ENCODE peak calls at places on chromosomes 13 and 19, in ten cellular contexts. L, C, W, O, D, B, H, Z, R and U are unnamed samples.

GRCh38 chr19:43618921-43619261 is 538 bp downstream of the ZNF428 start:
- DNase-seq in Z (no peak), R (peak), W (no peak), D (peak), B (peak), C (no peak), L (peak), O (no peak), H (no peak), U (no peak)

GRCh38 chr19:51784922-51785690 is 9.9 kb upstream of the FPR3 start:
- DNase-seq in C (peak), Z (peak), O (peak), W (peak), D (no peak), R (no peak), L (peak), H (peak), B (no peak), U (no peak)

GRCh38 chr13:110758195-110758594 is 44.7 kb downstream of the ING1 start:
- DNase-seq in L (no peak), O (peak), D (no peak), B (no peak), C (peak), H (no peak), Z (peak), W (no peak), R (no peak), U (no peak)

GRCh38 chr13:51255556-51255955 is 33.4 kb downstream of the FAM124A start:
- DNase-seq in C (no peak), O (no peak), W (no peak), Z (no peak), D (no peak), H (no peak), B (no peak), R (no peak), L (no peak), U (no peak)

GRCh38 chr13:75480691-75481175 is 1.2 kb downstream of the TBC1D4 start:
- DNase-seq in R (peak), D (peak), C (peak), Z (peak), B (peak), W (peak), O (peak), L (peak), H (peak), U (peak)

GRCh38 chr13:94700536-94700935 is 11.8 kb downstream of the SOX21 start:
- DNase-seq in C (no peak), Z (no peak), R (no peak), D (no peak), B (no peak), O (no peak), H (no peak), W (no peak), L (no peak), U (no peak)

GRCh38 chr19:28409859-28410258 is 803.1 kb downstream of the UQCRFS1 start:
- DNase-seq in W (no peak), R (no peak), O (no peak), C (no peak), B (no peak), Z (no peak), D (no peak), H (no peak), L (no peak), U (no peak)

GRCh38 chr19:10418281-10419199 is 1.8 kb upstream of the PDE4A start:
- DNase-seq in R (no peak), C (peak), L (no peak), Z (no peak), B (no peak), H (peak), D (no peak), W (no peak), O (no peak), U (peak)

GRCh38 chr13:83024955-83025594 is 857.2 kb downstream of the SLITRK1 start:
- DNase-seq in W (no peak), O (no peak), H (no peak), B (no peak), L (no peak), R (no peak), Z (peak), D (no peak), C (peak), U (no peak)

GRCh38 chr19:45045671-45046353 is 7.0 kb downstream of the CLASRP start:
- DNase-seq in C (no peak), H (no peak), Z (no peak), B (no peak), O (no peak), D (peak), W (no peak), R (peak), L (no peak), U (peak)

GRCh38 chr13:63774133-63774532 is 2358.5 kb upstream of the PCDH20 start:
- DNase-seq in R (no peak), D (no peak), W (no peak), L (no peak), O (no peak), C (no peak), B (no peak), Z (no peak), H (no peak), U (no peak)

GRCh38 chr13:112711528-112712265 is 21.9 kb downstream of the ATP11A start:
- DNase-seq in H (peak), L (peak), Z (peak), W (peak), B (peak), R (peak), D (peak), O (peak), C (peak), U (peak)

GRCh38 chr19:3224346-3225325 is at the start of gene CELF5:
- DNase-seq in B (peak), R (peak), H (no peak), L (peak), W (no peak), O (peak), Z (peak), C (peak), D (peak), U (peak)

GRCh38 chr13:48783181-48783630 is 129.5 kb downstream of the CYSLTR2 start:
- DNase-seq in B (no peak), C (peak), R (no peak), W (peak), H (peak), D (no peak), L (no peak), O (peak), Z (peak), U (peak)

GRCh38 chr13:20305587-20305986 is 73.5 kb upstream of the GJB6 start:
- DNase-seq in D (no peak), C (no peak), B (no peak), H (no peak), L (no peak), Z (no peak), W (no peak), R (no peak), O (no peak), U (no peak)

GRCh38 chr13:31905896-31906295 is 125.7 kb upstream of the FRY start:
- DNase-seq in R (no peak), B (no peak), Z (no peak), D (no peak), C (no peak), W (no peak), L (no peak), O (no peak), H (no peak), U (no peak)

GRCh38 chr13:40476175-40476958 is 190.1 kb downstream of the FOXO1 start:
- DNase-seq in R (no peak), D (no peak), O (peak), W (no peak), B (no peak), H (peak), L (no peak), Z (peak), C (peak), U (no peak)

GRCh38 chr13:74557870-74558269 is 423.7 kb upstream of the KLF12 start:
- DNase-seq in L (no peak), C (no peak), W (no peak), O (no peak), H (no peak), D (no peak), B (no peak), Z (no peak), R (no peak), U (no peak)

GRCh38 chr19:10102787-10103236 is 334 bp upstream of the ANGPTL6 start:
- DNase-seq in H (no peak), L (no peak), B (no peak), O (no peak), D (no peak), Z (no peak), R (no peak), W (no peak), C (no peak), U (no peak)

GRCh38 chr13:51848674-51849073 is 3.7 kb upstream of the TMEM272 start:
- DNase-seq in Z (peak), C (peak), D (no peak), W (no peak), L (no peak), O (peak), B (no peak), R (no peak), H (no peak), U (no peak)

GRCh38 chr13:106151056-106151699 is 384.3 kb downstream of the EFNB2 start:
- DNase-seq in W (no peak), Z (peak), D (no peak), R (no peak), B (no peak), H (no peak), C (peak), O (peak), L (no peak), U (no peak)

GRCh38 chr13:45770886-45771285 is 68.8 kb downstream of the CBY2 start:
- DNase-seq in O (no peak), D (no peak), H (no peak), L (no peak), R (no peak), C (no peak), W (no peak), Z (no peak), B (no peak), U (no peak)

GRCh38 chr19:57403737-57404537 is 7.0 kb upstream of the ZNF17 start:
- DNase-seq in B (no peak), W (no peak), R (no peak), H (no peak), D (no peak), Z (no peak), O (no peak), C (no peak), L (no peak), U (no peak)

GRCh38 chr19:39814595-39814994 is 19.4 kb downstream of the DYRK1B start:
- DNase-seq in L (no peak), C (no peak), W (no peak), R (no peak), O (no peak), D (no peak), B (no peak), H (no peak), Z (no peak), U (no peak)

GRCh38 chr19:10756371-10756770 is 38.5 kb downstream of the DNM2 start:
- DNase-seq in R (no peak), O (no peak), Z (no peak), W (no peak), D (no peak), B (no peak), C (no peak), L (no peak), H (no peak), U (no peak)

GRCh38 chr13:26538363-26539317 is 18.8 kb upstream of the WASF3 start:
- DNase-seq in B (peak), D (no peak), C (no peak), O (no peak), W (no peak), H (no peak), Z (peak), L (no peak), R (no peak), U (peak)

GRCh38 chr19:8239528-8240273 is 30.5 kb downstream of the CERS4 start:
- DNase-seq in D (no peak), H (no peak), L (no peak), R (no peak), Z (no peak), C (no peak), W (no peak), B (no peak), O (no peak), U (no peak)

GRCh38 chr19:50050406-50051223 is 24.8 kb downstream of the ZNF473 start:
- DNase-seq in W (peak), R (peak), B (peak), O (peak), Z (peak), D (peak), H (peak), L (peak), C (peak), U (peak)

GRCh38 chr19:57233207-57233606 is 2.4 kb downstream of the AURKC start:
- DNase-seq in B (no peak), C (no peak), W (peak), L (no peak), R (no peak), H (no peak), O (no peak), D (no peak), Z (no peak), U (no peak)

GRCh38 chr19:57269515-57270250 is 10.6 kb upstream of the ZNF460 start:
- DNase-seq in Z (peak), B (no peak), C (peak), H (no peak), D (no peak), L (no peak), R (no peak), W (no peak), O (peak), U (peak)

GRCh38 chr13:113536461-113537110 is 46.1 kb upstream of the DCUN1D2 start:
- DNase-seq in C (no peak), D (no peak), Z (no peak), H (peak), W (no peak), B (no peak), O (no peak), R (no peak), L (no peak), U (no peak)

GRCh38 chr19:15112385-15112784 is 5.2 kb downstream of the SYDE1 start:
- DNase-seq in B (no peak), H (no peak), L (no peak), W (no peak), Z (no peak), O (peak), D (no peak), C (peak), R (no peak), U (peak)

GRCh38 chr19:35773020-35773809 is 2.1 kb upstream of the ARHGAP33 start:
- DNase-seq in Z (peak), D (no peak), H (no peak), C (peak), W (no peak), L (no peak), B (no peak), O (peak), R (no peak), U (peak)

GRCh38 chr13:25330541-25330940 is 29.1 kb downstream of the NUP58 start:
- DNase-seq in W (no peak), O (peak), L (no peak), C (peak), D (no peak), H (no peak), B (no peak), R (no peak), Z (peak), U (no peak)

GRCh38 chr13:45258339-45258685 is 57.5 kb upstream of the KCTD4 start:
- DNase-seq in Z (peak), D (no peak), R (no peak), B (no peak), H (no peak), W (no peak), C (peak), O (no peak), L (no peak), U (no peak)